ENCODE peak calls at places on chromosomes 3 and 15, in six cellular contexts. V is cardiac muscle cell, M is ovary, L is neural progenitor cell, U is B cell, S is choroid plexus epithelial cell. X is an unnamed sample.

GRCh38 chr3:29297998-29298397 is 17.1 kb downstream of the RBMS3 start:
- DNase-seq in V (no peak), M (no peak), L (no peak), U (no peak), S (no peak), X (no peak)

GRCh38 chr3:26437678-26438077 is 184.9 kb upstream of the LRRC3B start:
- DNase-seq in V (no peak), M (no peak), L (no peak), U (no peak), S (peak), X (no peak)

GRCh38 chr15:41981373-41982132 is 9.2 kb upstream of the EHD4 start:
- DNase-seq in V (no peak), M (no peak), L (no peak), U (no peak), S (peak), X (no peak)

GRCh38 chr15:31387483-31388118 is 61.0 kb downstream of the KLF13 start:
- DNase-seq in V (peak), M (peak), L (no peak), U (no peak), S (peak), X (no peak)

GRCh38 chr3:189419022-189419421 is 212.2 kb upstream of the TP63 start:
- DNase-seq in V (no peak), M (no peak), L (no peak), U (no peak), S (peak), X (no peak)

GRCh38 chr3:194270627-194271458 is 80.3 kb downstream of the CPN2 start:
- DNase-seq in V (peak), M (peak), L (peak), U (no peak), S (peak), X (peak)

GRCh38 chr3:105093853-105094252 is 272.9 kb upstream of the ALCAM start:
- DNase-seq in V (no peak), M (no peak), L (no peak), U (no peak), S (no peak), X (no peak)

GRCh38 chr3:196563721-196564225 is 4.6 kb downstream of the WDR53 start:
- DNase-seq in V (peak), M (no peak), L (no peak), U (no peak), S (peak), X (no peak)

GRCh38 chr15:65034719-65035118 is 5.3 kb upstream of the MTFMT start:
- DNase-seq in V (no peak), M (no peak), L (no peak), U (no peak), S (no peak), X (no peak)

GRCh38 chr3:167876603-167877325 is 141.2 kb downstream of the SERPINI1 start:
- DNase-seq in V (peak), M (no peak), L (no peak), U (no peak), S (peak), X (no peak)

GRCh38 chr15:94834494-94834893 is 603.1 kb downstream of the MCTP2 start:
- DNase-seq in V (no peak), M (no peak), L (no peak), U (no peak), S (no peak), X (no peak)

GRCh38 chr3:23964537-23964936 is 19.5 kb downstream of the NR1D2 start:
- DNase-seq in V (no peak), M (no peak), L (no peak), U (no peak), S (no peak), X (no peak)

GRCh38 chr3:49035278-49035677 is 6.1 kb upstream of the IMPDH2 start:
- DNase-seq in V (no peak), M (no peak), L (no peak), U (no peak), S (no peak), X (no peak)

GRCh38 chr3:102205647-102206046 is 229.2 kb upstream of the ZPLD1 start:
- DNase-seq in V (no peak), M (no peak), L (no peak), U (no peak), S (no peak), X (no peak)

GRCh38 chr3:194586839-194587238 is 46.4 kb downstream of the TMEM44 start:
- DNase-seq in V (peak), M (no peak), L (no peak), U (no peak), S (peak), X (no peak)

GRCh38 chr3:129577925-129578742 is 28.3 kb downstream of the PLXND1 start:
- DNase-seq in V (no peak), M (no peak), L (no peak), U (peak), S (no peak), X (no peak)

GRCh38 chr3:38325256-38325655 is 21.3 kb upstream of the XYLB start:
- DNase-seq in V (no peak), M (no peak), L (no peak), U (no peak), S (no peak), X (no peak)

DNA sequence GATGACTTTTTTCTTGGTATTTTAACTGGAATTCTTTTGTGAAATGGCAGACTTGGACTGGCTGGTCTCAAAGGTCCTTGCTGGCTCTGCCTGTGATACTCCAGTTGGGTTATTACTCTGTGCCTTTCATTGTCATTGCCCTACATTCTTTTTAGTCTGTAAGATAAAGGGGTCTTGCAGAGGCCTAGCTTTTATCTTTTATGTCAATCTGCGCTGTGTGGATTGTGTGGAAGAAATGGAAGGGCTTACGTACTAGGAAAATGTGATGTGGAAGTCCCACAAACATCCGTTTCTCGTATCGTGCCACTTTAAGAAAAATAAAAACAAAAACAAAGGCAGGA is 8.7 kb upstream of the TMEM212 start:
- DNase-seq in V (no peak), M (no peak), L (no peak), U (no peak), S (no peak), X (no peak)
- TF ChIP-seq CTCF in V (no peak), M (no peak), L (no peak), U (no peak), S (no peak), X (peak)

GRCh38 chr15:28913171-28913765 is 27.5 kb downstream of the APBA2 start:
- DNase-seq in V (peak), M (no peak), L (peak), U (peak), S (peak), X (no peak)
- TF ChIP-seq CTCF in V (peak), M (no peak), L (peak), U (no peak), S (peak), X (no peak)

DNA sequence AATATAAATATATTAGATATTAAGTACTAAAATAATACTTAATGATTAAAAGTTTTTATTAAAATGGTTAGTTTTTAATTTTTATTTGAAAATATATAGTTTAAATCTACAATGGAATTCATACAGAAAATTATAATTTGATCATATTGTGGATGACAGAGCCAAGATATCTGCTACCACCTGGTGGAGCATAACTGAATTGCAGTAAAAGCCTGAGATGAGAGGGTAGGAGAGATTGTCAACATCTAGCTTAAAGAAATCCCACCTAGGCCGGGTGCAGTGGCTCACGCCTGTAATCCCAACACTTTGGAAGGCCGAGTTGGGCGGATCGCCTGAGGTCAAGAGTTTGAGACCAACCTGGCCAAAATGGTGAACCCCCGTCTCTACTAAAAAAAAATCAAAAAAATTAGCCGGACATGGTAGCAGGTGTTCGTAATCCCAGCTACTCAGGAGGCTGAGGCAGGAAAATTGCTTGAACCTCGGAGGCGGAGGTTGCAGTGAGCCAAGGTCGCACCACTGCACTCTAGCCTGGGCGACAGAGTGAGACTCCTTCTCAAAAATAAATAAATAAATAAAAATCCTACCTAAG is 25.1 kb upstream of the CSTA start:
- DNase-seq in V (peak), M (no peak), L (peak), U (no peak), S (peak), X (peak)
- TF ChIP-seq CTCF in V (peak), M (no peak), L (peak), U (peak), S (peak), X (peak)

GRCh38 chr15:60340207-60340921 is 57.4 kb downstream of the ANXA2 start:
- DNase-seq in V (no peak), M (no peak), L (no peak), U (no peak), S (peak), X (no peak)
- TF ChIP-seq CTCF in V (peak), M (no peak), L (peak), U (no peak), S (peak), X (no peak)